ENCODE peak calls at places on chromosomes 5 and 9, in six cellular contexts. One of them, this sample, is unnamed.

GRCh38 chr9:14320272-14321245 is 6.6 kb upstream of the NFIB start:
- DNase-seq in GM12878: no peak
- DNase-seq in NT2/D1: no peak
- DNase-seq in HepG2: no peak
- DNase-seq in H1: no peak
- DNase-seq in K562: peak
- DNase-seq in this sample: no peak

GRCh38 chr9:15468113-15468512 is 42.7 kb downstream of the PSIP1 start:
- DNase-seq in GM12878: no peak
- DNase-seq in NT2/D1: no peak
- DNase-seq in HepG2: no peak
- DNase-seq in H1: no peak
- DNase-seq in K562: no peak
- DNase-seq in this sample: no peak

GRCh38 chr5:168443533-168443932 is 42.7 kb upstream of the RARS1 start:
- DNase-seq in GM12878: no peak
- DNase-seq in NT2/D1: no peak
- DNase-seq in HepG2: no peak
- DNase-seq in H1: no peak
- DNase-seq in K562: no peak
- DNase-seq in this sample: no peak

GRCh38 chr9:106864533-106865143 is 1.7 kb downstream of the ZNF462 start:
- DNase-seq in GM12878: no peak
- DNase-seq in NT2/D1: no peak
- DNase-seq in HepG2: no peak
- DNase-seq in H1: no peak
- DNase-seq in K562: no peak
- DNase-seq in this sample: no peak

GRCh38 chr9:127785933-127786772 is at the start of gene CDK9:
- DNase-seq in GM12878: no peak
- DNase-seq in NT2/D1: peak
- DNase-seq in HepG2: peak
- DNase-seq in H1: no peak
- DNase-seq in K562: peak
- DNase-seq in this sample: peak

GRCh38 chr9:7613931-7614330 is 185.6 kb downstream of the DMAC1 start:
- DNase-seq in GM12878: no peak
- DNase-seq in NT2/D1: no peak
- DNase-seq in HepG2: no peak
- DNase-seq in H1: no peak
- DNase-seq in K562: no peak
- DNase-seq in this sample: no peak

GRCh38 chr5:121121786-121122185 is 657.7 kb downstream of the PRR16 start:
- DNase-seq in GM12878: no peak
- DNase-seq in NT2/D1: no peak
- DNase-seq in HepG2: no peak
- DNase-seq in H1: no peak
- DNase-seq in K562: no peak
- DNase-seq in this sample: no peak

GRCh38 chr9:9142001-9142400 is 1342.4 kb upstream of the DMAC1 start:
- DNase-seq in GM12878: no peak
- DNase-seq in NT2/D1: no peak
- DNase-seq in HepG2: no peak
- DNase-seq in H1: peak
- DNase-seq in K562: no peak
- DNase-seq in this sample: no peak

GRCh38 chr5:77444356-77444755 is 47.8 kb downstream of the WDR41 start:
- DNase-seq in GM12878: no peak
- DNase-seq in NT2/D1: no peak
- DNase-seq in HepG2: no peak
- DNase-seq in H1: no peak
- DNase-seq in K562: no peak
- DNase-seq in this sample: no peak
- TF ChIP-seq ZNF274 in GM12878: no peak
- TF ChIP-seq ZNF274 in NT2/D1: no peak
- TF ChIP-seq ZNF274 in HepG2: no peak
- TF ChIP-seq ZNF274 in H1: no peak
- TF ChIP-seq ZNF274 in K562: no peak
- TF ChIP-seq ZNF274 in this sample: no peak

DNA sequence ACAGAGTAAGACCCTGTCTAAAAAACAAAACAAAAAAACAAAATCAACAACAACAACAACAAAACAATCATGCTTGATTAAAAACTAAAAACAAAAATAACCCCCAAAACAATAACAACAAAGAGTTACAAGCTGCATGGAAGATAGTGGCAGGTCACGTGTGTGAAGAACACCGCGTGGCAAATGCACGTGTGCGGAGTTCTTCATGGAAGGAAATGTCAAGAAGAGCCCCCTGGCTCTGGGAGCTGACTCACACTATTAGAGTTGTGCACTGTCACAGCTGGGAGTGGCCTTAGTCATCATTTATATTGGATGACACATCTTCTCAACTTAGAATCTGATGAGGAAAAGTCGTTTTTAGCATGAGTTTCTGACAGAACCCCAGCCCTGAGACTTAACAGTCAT is 110.5 kb downstream of the JMY start:
- DNase-seq in GM12878: no peak
- DNase-seq in NT2/D1: no peak
- DNase-seq in HepG2: no peak
- DNase-seq in H1: no peak
- DNase-seq in K562: peak
- DNase-seq in this sample: peak
- TF ChIP-seq ZNF274 in GM12878: no peak
- TF ChIP-seq ZNF274 in NT2/D1: no peak
- TF ChIP-seq ZNF274 in HepG2: no peak
- TF ChIP-seq ZNF274 in H1: no peak
- TF ChIP-seq ZNF274 in K562: no peak
- TF ChIP-seq ZNF274 in this sample: no peak

GRCh38 chr5:14399054-14399657 is 182.4 kb upstream of the OTULINL start:
- DNase-seq in GM12878: no peak
- DNase-seq in NT2/D1: no peak
- DNase-seq in HepG2: peak
- DNase-seq in H1: no peak
- DNase-seq in K562: peak
- DNase-seq in this sample: peak
- TF ChIP-seq ZNF274 in GM12878: no peak
- TF ChIP-seq ZNF274 in NT2/D1: no peak
- TF ChIP-seq ZNF274 in HepG2: no peak
- TF ChIP-seq ZNF274 in H1: no peak
- TF ChIP-seq ZNF274 in K562: no peak
- TF ChIP-seq ZNF274 in this sample: no peak

DNA sequence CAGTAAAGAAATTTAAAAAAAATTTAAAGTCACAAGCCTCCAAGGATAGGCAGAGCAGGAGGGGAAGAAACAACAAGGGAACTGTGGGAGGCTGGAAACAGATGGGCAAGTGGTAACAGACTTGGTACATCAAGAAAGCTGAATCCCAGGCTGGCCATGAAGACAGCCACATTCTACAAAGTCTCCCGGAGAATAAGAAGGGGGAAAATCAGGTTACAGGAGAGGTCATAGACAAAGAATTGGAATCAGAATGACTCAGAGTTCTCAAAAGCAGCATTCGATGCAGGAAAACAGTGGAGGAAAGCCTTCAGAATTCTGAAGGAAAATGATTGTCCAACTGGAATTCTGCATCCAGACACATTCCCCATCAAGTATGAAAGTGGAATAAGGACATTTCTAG is 129.7 kb downstream of the ADAMTS2 start:
- DNase-seq in GM12878: no peak
- DNase-seq in NT2/D1: no peak
- DNase-seq in HepG2: no peak
- DNase-seq in H1: no peak
- DNase-seq in K562: no peak
- DNase-seq in this sample: no peak
- TF ChIP-seq ZNF274 in GM12878: no peak
- TF ChIP-seq ZNF274 in NT2/D1: no peak
- TF ChIP-seq ZNF274 in HepG2: no peak
- TF ChIP-seq ZNF274 in H1: no peak
- TF ChIP-seq ZNF274 in K562: no peak
- TF ChIP-seq ZNF274 in this sample: no peak

GRCh38 chr5:112586596-112587062 is 151.1 kb upstream of the APC start:
- DNase-seq in GM12878: peak
- DNase-seq in NT2/D1: peak
- DNase-seq in HepG2: peak
- DNase-seq in H1: no peak
- DNase-seq in K562: peak
- DNase-seq in this sample: no peak
- TF ChIP-seq ZNF274 in GM12878: no peak
- TF ChIP-seq ZNF274 in NT2/D1: no peak
- TF ChIP-seq ZNF274 in HepG2: no peak
- TF ChIP-seq ZNF274 in H1: no peak
- TF ChIP-seq ZNF274 in K562: no peak
- TF ChIP-seq ZNF274 in this sample: no peak

GRCh38 chr9:114806571-114806970 is 732 bp upstream of the TNFSF15 start:
- DNase-seq in GM12878: no peak
- DNase-seq in NT2/D1: no peak
- DNase-seq in HepG2: no peak
- DNase-seq in H1: no peak
- DNase-seq in K562: no peak
- DNase-seq in this sample: no peak
- TF ChIP-seq ZNF274 in GM12878: no peak
- TF ChIP-seq ZNF274 in NT2/D1: no peak
- TF ChIP-seq ZNF274 in HepG2: no peak
- TF ChIP-seq ZNF274 in H1: no peak
- TF ChIP-seq ZNF274 in K562: no peak
- TF ChIP-seq ZNF274 in this sample: no peak

GRCh38 chr9:84145780-84146179 is 165.2 kb downstream of the RMI1 start:
- DNase-seq in GM12878: no peak
- DNase-seq in NT2/D1: no peak
- DNase-seq in HepG2: no peak
- DNase-seq in H1: no peak
- DNase-seq in K562: no peak
- DNase-seq in this sample: no peak
- TF ChIP-seq ZNF274 in GM12878: no peak
- TF ChIP-seq ZNF274 in NT2/D1: no peak
- TF ChIP-seq ZNF274 in HepG2: no peak
- TF ChIP-seq ZNF274 in H1: no peak
- TF ChIP-seq ZNF274 in K562: no peak
- TF ChIP-seq ZNF274 in this sample: no peak

This sample was measured in HCT116.